ENCODE peak calls at places on chromosome 11, in four cellular contexts. One of them, this sample, is unnamed.

GRCh38 chr11:45089251-45089650 is 57.2 kb upstream of the PRDM11 start:
- DNase-seq in pons: peak
- DNase-seq in activated T-helper 1 cell treated with Interleukin-2 at 50 U/mL for 16 hours: no peak
- DNase-seq in H9: no peak
- DNase-seq in this sample: no peak

GRCh38 chr11:113401718-113402117 is 14.1 kb downstream of the ANKK1 start:
- DNase-seq in H9: no peak
- DNase-seq in pons: peak
- DNase-seq in activated T-helper 1 cell treated with Interleukin-2 at 50 U/mL for 16 hours: no peak
- DNase-seq in this sample: no peak

GRCh38 chr11:130487390-130488186 is 39.1 kb downstream of the ADAMTS15 start:
- DNase-seq in activated T-helper 1 cell treated with Interleukin-2 at 50 U/mL for 16 hours: no peak
- DNase-seq in pons: no peak
- DNase-seq in H9: no peak
- DNase-seq in this sample: no peak

GRCh38 chr11:12786450-12786849 is 112.2 kb downstream of the TEAD1 start:
- DNase-seq in H9: no peak
- DNase-seq in pons: no peak
- DNase-seq in activated T-helper 1 cell treated with Interleukin-2 at 50 U/mL for 16 hours: no peak
- DNase-seq in this sample: no peak

GRCh38 chr11:44525473-44526252 is 39.8 kb upstream of the CD82 start:
- DNase-seq in pons: no peak
- DNase-seq in H9: no peak
- DNase-seq in activated T-helper 1 cell treated with Interleukin-2 at 50 U/mL for 16 hours: no peak
- DNase-seq in this sample: no peak

GRCh38 chr11:126929186-126930085 is 71.1 kb downstream of the KIRREL3 start:
- DNase-seq in activated T-helper 1 cell treated with Interleukin-2 at 50 U/mL for 16 hours: no peak
- DNase-seq in pons: no peak
- DNase-seq in H9: no peak
- DNase-seq in this sample: no peak

GRCh38 chr11:32400196-32400595 is 35.1 kb downstream of the WT1 start:
- DNase-seq in H9: peak
- DNase-seq in activated T-helper 1 cell treated with Interleukin-2 at 50 U/mL for 16 hours: no peak
- DNase-seq in pons: no peak
- DNase-seq in this sample: no peak

GRCh38 chr11:21865541-21865940 is 327.3 kb upstream of the ANO5 start:
- DNase-seq in activated T-helper 1 cell treated with Interleukin-2 at 50 U/mL for 16 hours: no peak
- DNase-seq in H9: no peak
- DNase-seq in pons: no peak
- DNase-seq in this sample: no peak

GRCh38 chr11:5037926-5038325 is 8.4 kb upstream of the OR52J3 start:
- DNase-seq in activated T-helper 1 cell treated with Interleukin-2 at 50 U/mL for 16 hours: no peak
- DNase-seq in H9: no peak
- DNase-seq in pons: no peak
- DNase-seq in this sample: no peak

GRCh38 chr11:115409691-115410220 is 94.5 kb downstream of the CADM1 start:
- DNase-seq in pons: peak
- DNase-seq in activated T-helper 1 cell treated with Interleukin-2 at 50 U/mL for 16 hours: no peak
- DNase-seq in H9: no peak
- DNase-seq in this sample: peak

GRCh38 chr11:35746356-35747153 is 84.0 kb downstream of the TRIM44 start:
- DNase-seq in activated T-helper 1 cell treated with Interleukin-2 at 50 U/mL for 16 hours: no peak
- DNase-seq in H9: no peak
- DNase-seq in pons: no peak
- DNase-seq in this sample: no peak

GRCh38 chr11:62911137-62912130 is 9.7 kb downstream of the CHRM1 start:
- DNase-seq in activated T-helper 1 cell treated with Interleukin-2 at 50 U/mL for 16 hours: no peak
- DNase-seq in H9: no peak
- DNase-seq in pons: no peak
- DNase-seq in this sample: no peak

GRCh38 chr11:3130269-3131071 is 34.6 kb downstream of the OSBPL5 start:
- DNase-seq in pons: peak
- DNase-seq in H9: no peak
- DNase-seq in activated T-helper 1 cell treated with Interleukin-2 at 50 U/mL for 16 hours: no peak
- DNase-seq in this sample: no peak

GRCh38 chr11:66814678-66815077 is 28.6 kb upstream of the RCE1 start:
- DNase-seq in H9: no peak
- DNase-seq in activated T-helper 1 cell treated with Interleukin-2 at 50 U/mL for 16 hours: no peak
- DNase-seq in pons: no peak
- DNase-seq in this sample: no peak

GRCh38 chr11:112526699-112527410 is 266.2 kb upstream of the PLET1 start:
- DNase-seq in activated T-helper 1 cell treated with Interleukin-2 at 50 U/mL for 16 hours: no peak
- DNase-seq in H9: no peak
- DNase-seq in pons: no peak
- DNase-seq in this sample: no peak

GRCh38 chr11:11789735-11790369 is 51.9 kb upstream of the USP47 start:
- DNase-seq in activated T-helper 1 cell treated with Interleukin-2 at 50 U/mL for 16 hours: no peak
- DNase-seq in pons: no peak
- DNase-seq in H9: no peak
- DNase-seq in this sample: peak

GRCh38 chr11:48036011-48036410 is 55.7 kb downstream of the PTPRJ start:
- DNase-seq in pons: no peak
- DNase-seq in H9: no peak
- DNase-seq in activated T-helper 1 cell treated with Interleukin-2 at 50 U/mL for 16 hours: no peak
- DNase-seq in this sample: no peak

GRCh38 chr11:65419460-65419772 is 3.2 kb upstream of the NEAT1 start:
- DNase-seq in activated T-helper 1 cell treated with Interleukin-2 at 50 U/mL for 16 hours: no peak
- DNase-seq in H9: no peak
- DNase-seq in pons: no peak
- DNase-seq in this sample: no peak

GRCh38 chr11:92349478-92350156 is 125.0 kb downstream of the FAT3 start:
- DNase-seq in activated T-helper 1 cell treated with Interleukin-2 at 50 U/mL for 16 hours: no peak
- DNase-seq in H9: no peak
- DNase-seq in pons: no peak
- DNase-seq in this sample: no peak

GRCh38 chr11:8309311-8309710 is 45.6 kb upstream of the LMO1 start:
- DNase-seq in pons: no peak
- DNase-seq in activated T-helper 1 cell treated with Interleukin-2 at 50 U/mL for 16 hours: no peak
- DNase-seq in H9: no peak
- DNase-seq in this sample: no peak

GRCh38 chr11:107916671-107917241 is 11.5 kb upstream of the RAB39A start:
- DNase-seq in H9: peak
- DNase-seq in pons: no peak
- DNase-seq in activated T-helper 1 cell treated with Interleukin-2 at 50 U/mL for 16 hours: peak
- DNase-seq in this sample: no peak